ENCODE peak calls at places on chromosomes 3 and 15, in seven cellular contexts. Y is lung, Z is heart left ventricle, O is sigmoid colon, F is Panc1, A is body of pancreas, K is AG04450. J is an unnamed sample.
A peak's percentile ranks its signal among the peaks of the same experiment; 100 is the strongest.

GRCh38 chr3:184491867-184492615 is 69.5 kb upstream of the EPHB3 start:
- DNase-seq in Y (peak; percentile 37), Z (peak; percentile 64), O (no peak), F (no peak), A (peak; percentile 61), K (no peak), J (no peak)

GRCh38 chr3:15491143-15491542 is 30.4 kb downstream of the COLQ start:
- DNase-seq in Y (no peak), Z (no peak), O (no peak), F (no peak), A (no peak), K (no peak), J (no peak)

GRCh38 chr3:56629044-56629443 is 54.0 kb downstream of the TASOR start:
- DNase-seq in Y (no peak), Z (no peak), O (no peak), F (no peak), A (peak; percentile 12), K (no peak), J (no peak)

GRCh38 chr3:121418182-121418581 is 127.6 kb downstream of the POLQ start:
- DNase-seq in Y (no peak), Z (no peak), O (no peak), F (no peak), A (no peak), K (no peak), J (no peak)

GRCh38 chr15:78620839-78621421 is at the start of gene CHRNA3:
- DNase-seq in Y (no peak), Z (no peak), O (no peak), F (no peak), A (no peak), K (no peak), J (no peak)

GRCh38 chr3:37766220-37766605 is 95.5 kb upstream of the CTDSPL start:
- DNase-seq in Y (no peak), Z (no peak), O (no peak), F (no peak), A (no peak), K (no peak), J (no peak)

GRCh38 chr3:39144748-39145380 is 8.5 kb downstream of the CSRNP1 start:
- DNase-seq in Y (no peak), Z (no peak), O (peak; percentile 64), F (no peak), A (no peak), K (no peak), J (no peak)

GRCh38 chr3:50542177-50543034 is 25.1 kb downstream of the C3orf18 start:
- DNase-seq in Y (peak; percentile 64), Z (peak; percentile 64), O (peak; percentile 80), F (peak; percentile 45), A (peak; percentile 73), K (peak; percentile 41), J (peak; percentile 77)

GRCh38 chr15:50339717-50340116 is 15.3 kb downstream of the GABPB1 start:
- DNase-seq in Y (no peak), Z (no peak), O (no peak), F (no peak), A (no peak), K (no peak), J (no peak)

GRCh38 chr3:43155464-43156121 is 49.7 kb upstream of the POMGNT2 start:
- DNase-seq in Y (peak; percentile 49), Z (peak; percentile 73), O (peak; percentile 86), F (no peak), A (peak; percentile 74), K (peak; percentile 53), J (peak; percentile 60)

GRCh38 chr3:9441501-9442221 is 44.2 kb downstream of the SETD5 start:
- DNase-seq in Y (no peak), Z (no peak), O (no peak), F (no peak), A (no peak), K (no peak), J (no peak)

DNA sequence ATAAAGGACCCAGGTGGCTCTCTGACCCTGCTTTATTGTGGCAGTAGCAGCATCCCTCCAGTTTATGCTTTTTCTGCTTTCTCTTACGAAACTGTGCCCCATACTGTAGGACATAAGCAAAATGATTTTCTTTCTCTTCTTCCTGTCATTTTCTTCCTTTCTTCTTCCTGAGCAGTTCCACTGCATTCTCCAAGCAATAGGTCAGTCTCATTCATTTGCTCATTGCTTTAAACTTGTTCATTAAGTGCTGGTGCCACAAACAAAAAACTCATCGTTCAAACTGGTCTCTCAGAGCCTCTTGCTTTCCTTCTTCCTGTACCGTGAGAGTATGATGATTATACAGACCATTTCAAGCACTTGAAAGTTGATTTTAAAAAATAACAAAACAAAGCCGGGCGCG is 66.8 kb downstream of the PDE8A start:
- DNase-seq in Y (no peak), Z (no peak), O (no peak), F (no peak), A (no peak), K (no peak), J (no peak)
- H3K4me3 ChIP-seq in Y (no peak overlapping the region), Z (no peak overlapping the region), O (no peak overlapping the region), F (no peak overlapping the region), A (no peak overlapping the region), K (no peak overlapping the region), J (no peak overlapping the region)

GRCh38 chr3:18378218-18378617 is 46.9 kb downstream of the SATB1 start:
- DNase-seq in Y (no peak), Z (no peak), O (no peak), F (no peak), A (no peak), K (no peak), J (no peak)

GRCh38 chr3:18379647-18380046 is 45.5 kb downstream of the SATB1 start:
- DNase-seq in Y (no peak), Z (no peak), O (no peak), F (no peak), A (no peak), K (no peak), J (no peak)

GRCh38 chr3:18386274-18386673 is 38.9 kb downstream of the SATB1 start:
- DNase-seq in Y (no peak), Z (no peak), O (no peak), F (no peak), A (no peak), K (no peak), J (no peak)

GRCh38 chr3:18385706-18386105 is 39.4 kb downstream of the SATB1 start:
- DNase-seq in Y (no peak), Z (no peak), O (no peak), F (no peak), A (no peak), K (no peak), J (no peak)

DNA sequence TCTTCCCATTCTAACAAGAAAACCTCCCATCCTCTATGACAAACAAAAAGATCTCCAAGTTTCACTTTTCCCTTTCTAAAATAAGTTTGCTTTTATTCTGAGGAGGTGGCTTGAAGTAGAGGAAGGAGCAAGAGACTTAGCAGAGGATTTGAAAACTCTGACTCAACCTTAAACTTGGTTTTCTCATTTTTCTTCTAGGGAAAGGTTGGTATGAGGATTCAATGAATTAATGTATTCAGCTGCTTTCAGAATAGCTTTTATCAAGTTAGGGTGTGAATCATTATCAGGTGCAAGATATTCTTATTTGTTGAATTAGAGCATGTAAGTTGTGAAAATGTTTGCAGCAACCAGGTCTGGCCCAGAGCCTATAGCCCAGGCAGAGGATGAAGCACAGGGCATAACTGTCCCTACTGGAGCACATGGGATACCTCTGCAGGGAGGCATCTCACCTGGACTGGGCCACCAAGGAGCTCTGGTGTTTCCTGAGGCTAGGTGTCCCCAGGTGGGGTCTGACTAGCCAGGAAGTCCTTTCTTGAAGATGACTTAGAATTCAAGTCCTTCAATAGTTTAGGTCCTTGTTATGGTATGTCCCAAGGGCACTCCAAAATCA is 42.3 kb downstream of the SATB1 start:
- DNase-seq in Y (no peak), Z (no peak), O (no peak), F (no peak), A (no peak), K (no peak), J (no peak)
- TF ChIP-seq CTCF in Y (no peak), Z (no peak), O (no peak), F (no peak), A (no peak), K (no peak), J (no peak)

GRCh38 chr3:182568206-182568605 is 225.1 kb upstream of the ATP11B start:
- DNase-seq in Y (no peak), Z (no peak), O (no peak), F (no peak), A (no peak), K (no peak), J (no peak)
- H3K4me3 ChIP-seq in Y (no peak overlapping the region), Z (no peak overlapping the region), O (no peak overlapping the region), F (no peak overlapping the region), A (no peak overlapping the region), K (no peak overlapping the region), J (no peak overlapping the region)

GRCh38 chr3:148938306-148938705 is 53.0 kb upstream of the GYG1 start:
- DNase-seq in Y (no peak), Z (no peak), O (no peak), F (no peak), A (no peak), K (no peak), J (no peak)
- TF ChIP-seq CTCF in Y (no peak), Z (no peak), O (no peak), F (no peak), A (no peak), K (no peak), J (no peak)

DNA sequence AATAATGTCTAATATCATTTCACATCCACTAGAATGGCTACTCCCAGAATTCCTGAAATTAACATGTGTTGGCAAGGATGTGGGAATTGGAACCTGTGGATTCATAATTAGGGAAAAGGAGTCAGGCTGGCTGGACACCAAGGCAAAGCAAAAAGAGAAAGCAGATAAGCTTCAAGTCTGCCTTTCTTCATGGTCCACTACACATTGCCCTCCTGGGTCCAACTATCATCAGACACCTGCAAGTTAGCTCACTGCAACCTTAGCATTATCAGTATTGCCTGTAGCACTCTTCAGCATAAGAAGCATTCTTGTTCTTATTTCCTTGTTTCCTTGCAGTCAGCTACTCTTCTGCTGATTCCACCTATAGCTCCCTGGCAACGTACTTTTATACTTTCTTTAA is 124.3 kb downstream of the ZNF280D start:
- DNase-seq in Y (no peak), Z (no peak), O (no peak), F (no peak), A (no peak), K (no peak), J (no peak)
- H3K4me3 ChIP-seq in Y (no peak overlapping the region), Z (no peak overlapping the region), O (no peak overlapping the region), F (no peak overlapping the region), A (no peak overlapping the region), K (no peak overlapping the region), J (no peak overlapping the region)

GRCh38 chr3:26245236-26245635 is 377.3 kb upstream of the LRRC3B start:
- DNase-seq in Y (no peak), Z (no peak), O (no peak), F (no peak), A (no peak), K (no peak), J (no peak)

GRCh38 chr3:26246901-26247300 is 375.7 kb upstream of the LRRC3B start:
- DNase-seq in Y (no peak), Z (no peak), O (no peak), F (no peak), A (no peak), K (no peak), J (no peak)

GRCh38 chr3:26247669-26248068 is 374.9 kb upstream of the LRRC3B start:
- DNase-seq in Y (no peak), Z (no peak), O (no peak), F (no peak), A (no peak), K (no peak), J (no peak)
- TF ChIP-seq CTCF in Y (no peak), Z (no peak), O (no peak), F (no peak), A (no peak), K (no peak), J (no peak)

GRCh38 chr3:30622047-30622545 is 15.7 kb downstream of the TGFBR2 start:
- DNase-seq in Y (no peak), Z (no peak), O (no peak), F (no peak), A (no peak), K (no peak), J (no peak)
- H3K4me3 ChIP-seq in Y (no peak overlapping the region), Z (no peak overlapping the region), O (no peak overlapping the region), F (no peak overlapping the region), A (no peak overlapping the region), K (no peak overlapping the region), J (no peak overlapping the region)